ENCODE peak calls at places on chromosomes 7 and 10, in seven cellular contexts. P is substantia nigra; D is aorta; X is CD8-positive, alpha-beta memory T cell; T is left cardiac atrium; J is foreskin fibroblast; Z is NCI-H1105 treated with DMSO at 0.1 percent for 48 hours. B is an unnamed sample.

GRCh38 chr7:64541438-64542359 is 21.2 kb downstream of the ZNF680 start:
- DNase-seq in X (no peak), P (no peak), J (peak), Z (no peak), D (peak), T (no peak), B (no peak)

GRCh38 chr10:38003026-38003425 is 7.4 kb upstream of the ZNF33A start:
- DNase-seq in P (no peak), D (no peak), J (no peak), Z (no peak), T (no peak), X (no peak), B (no peak)

GRCh38 chr10:72730462-72730861 is 38.5 kb downstream of the MCU start:
- DNase-seq in J (peak), X (no peak), P (no peak), D (no peak), T (no peak), Z (no peak), B (no peak)

GRCh38 chr7:155203059-155203881 is 94.4 kb upstream of the INSIG1 start:
- DNase-seq in J (no peak), T (no peak), D (no peak), X (no peak), Z (no peak), P (no peak), B (no peak)

GRCh38 chr7:77157446-77157845 is 35.0 kb downstream of the CCDC146 start:
- DNase-seq in X (no peak), P (no peak), Z (no peak), T (no peak), D (no peak), J (peak), B (no peak)

GRCh38 chr10:1737222-1738061 is at the start of gene ADARB2:
- DNase-seq in X (no peak), D (no peak), T (peak), J (peak), Z (peak), P (peak), B (peak)

GRCh38 chr7:57416601-57417358 is 33.2 kb upstream of the ZNF716 start:
- DNase-seq in J (no peak), T (no peak), X (no peak), P (no peak), Z (no peak), D (no peak), B (no peak)

GRCh38 chr10:30999084-30999712 is 32.5 kb downstream of the ZNF438 start:
- DNase-seq in X (no peak), T (no peak), Z (no peak), D (peak), J (peak), P (no peak), B (no peak)

GRCh38 chr10:127802532-127803055 is 65.6 kb downstream of the FOXI2 start:
- DNase-seq in D (no peak), T (no peak), P (no peak), X (no peak), Z (peak), J (no peak), B (no peak)

GRCh38 chr10:61320257-61320587 is 133.0 kb downstream of the TMEM26 start:
- DNase-seq in P (no peak), Z (no peak), T (no peak), X (no peak), J (no peak), D (no peak), B (no peak)

GRCh38 chr7:47778153-47778661 is 170.1 kb downstream of the PKD1L1 start:
- DNase-seq in P (no peak), X (no peak), D (no peak), T (no peak), J (peak), Z (no peak), B (no peak)

GRCh38 chr7:73423519-73424485 is 9.8 kb upstream of the FZD9 start:
- DNase-seq in J (peak), T (no peak), X (no peak), D (peak), P (peak), Z (no peak), B (peak)

GRCh38 chr7:152886579-152887117 is 127.1 kb downstream of the ACTR3B start:
- DNase-seq in X (no peak), Z (no peak), D (no peak), T (no peak), P (no peak), J (no peak), B (no peak)

GRCh38 chr10:112313911-112314310 is 30.7 kb downstream of the TECTB start:
- DNase-seq in J (peak), P (no peak), D (no peak), Z (no peak), X (no peak), T (no peak), B (no peak)

GRCh38 chr10:2205406-2205805 is 468.1 kb upstream of the ADARB2 start:
- DNase-seq in Z (no peak), J (no peak), P (no peak), X (no peak), T (no peak), D (no peak), B (no peak)

GRCh38 chr10:16441106-16441850 is 4.5 kb downstream of the PTER start:
- DNase-seq in J (peak), D (no peak), Z (no peak), X (no peak), T (no peak), P (no peak), B (no peak)

B was measured in NCI-H526 treated with DMSO at 0.1 percent for 48 hours.